ENCODE peak calls at places on chromosome 1, in six cellular contexts. J is HT1080, T is activated T-cell treated with anti-CD3 and anti-CD28 coated beads for 1 hour, Y is T-helper 9 cell, G is adipocyte, N is NCI-H510A. V is an unnamed sample.

GRCh38 chr1:65393345-65393744 is 27.1 kb upstream of the LEPR start:
- DNase-seq in G (peak), T (no peak), Y (no peak), N (no peak), J (peak), V (peak)

GRCh38 chr1:154353460-154353904 is 28.2 kb downstream of the ATP8B2 start:
- DNase-seq in J (no peak), T (no peak), N (no peak), G (peak), Y (no peak), V (peak)

GRCh38 chr1:183926978-183927377 is 110.5 kb downstream of the COLGALT2 start:
- DNase-seq in N (no peak), Y (no peak), T (no peak), G (peak), J (no peak), V (no peak)

GRCh38 chr1:236063551-236063918 is 1.4 kb downstream of the NID1 start:
- DNase-seq in G (no peak), Y (no peak), T (no peak), J (no peak), N (no peak), V (no peak)

GRCh38 chr1:202007703-202008489 is 2.5 kb upstream of the ELF3 start:
- DNase-seq in T (no peak), N (peak), Y (no peak), G (peak), J (no peak), V (no peak)

GRCh38 chr1:94617957-94618739 is 76.6 kb upstream of the F3 start:
- DNase-seq in J (no peak), Y (no peak), T (no peak), G (no peak), N (no peak), V (no peak)

GRCh38 chr1:230159580-230159979 is 92.5 kb downstream of the GALNT2 start:
- DNase-seq in N (no peak), T (no peak), J (no peak), Y (no peak), G (no peak), V (no peak)

GRCh38 chr1:68409426-68409825 is 40.3 kb downstream of the RPE65 start:
- DNase-seq in Y (no peak), G (peak), T (no peak), J (no peak), N (no peak), V (no peak)

GRCh38 chr1:30748098-30748698 is 9.4 kb downstream of the LAPTM5 start:
- DNase-seq in T (no peak), J (no peak), N (peak), G (no peak), Y (no peak), V (no peak)

GRCh38 chr1:78627321-78627720 is 7.1 kb downstream of the IFI44L start:
- DNase-seq in Y (no peak), N (no peak), G (peak), J (no peak), T (no peak), V (no peak)

GRCh38 chr1:10228528-10228927 is 18.2 kb downstream of the KIF1B start:
- DNase-seq in Y (no peak), J (no peak), T (no peak), G (no peak), N (no peak), V (no peak)

GRCh38 chr1:192747942-192748341 is 60.9 kb upstream of the RGS2 start:
- DNase-seq in J (no peak), G (no peak), N (no peak), Y (no peak), T (no peak), V (no peak)

GRCh38 chr1:236282159-236282716 is 480 bp upstream of the ERO1B start:
- DNase-seq in J (no peak), N (no peak), G (no peak), Y (no peak), T (peak), V (no peak)

GRCh38 chr1:152479792-152480595 is 30.6 kb upstream of the LCE5A start:
- DNase-seq in T (peak), Y (peak), G (peak), N (no peak), J (peak), V (peak)

GRCh38 chr1:20698195-20698910 is 19.5 kb downstream of the KIF17 start:
- DNase-seq in Y (no peak), T (no peak), J (peak), N (no peak), G (peak), V (no peak)

GRCh38 chr1:16913616-16913865 is 8.2 kb upstream of the CROCC start:
- DNase-seq in G (no peak), N (no peak), J (no peak), T (no peak), Y (no peak), V (no peak)

GRCh38 chr1:153963850-153964331 is 554 bp upstream of the SLC39A1 start:
- DNase-seq in J (peak), T (no peak), N (no peak), G (peak), Y (no peak), V (peak)